ENCODE peak calls at places on chromosomes 3 and 15, in seven cellular contexts. J, T, Q, K, M, S and E are unnamed samples.

GRCh38 chr3:105118905-105119304 is 247.8 kb upstream of the ALCAM start:
- DNase-seq in S (peak), M (peak), Q (no peak), T (no peak), K (no peak), J (no peak), E (no peak)

GRCh38 chr15:82047493-82048446 is 2.0 kb upstream of the MEX3B start:
- DNase-seq in M (peak), J (no peak), K (no peak), S (no peak), Q (no peak), T (peak), E (no peak)

GRCh38 chr3:188827593-188827992 is 344.2 kb upstream of the TPRG1 start:
- DNase-seq in S (no peak), M (no peak), Q (no peak), J (no peak), T (no peak), K (no peak), E (no peak)

GRCh38 chr15:41971089-41971892 is 1.1 kb downstream of the EHD4 start:
- DNase-seq in K (peak), Q (peak), T (peak), M (peak), J (peak), S (peak), E (peak)

GRCh38 chr3:97257942-97258341 is 443.5 kb downstream of the EPHA6 start:
- DNase-seq in T (no peak), J (no peak), K (no peak), M (no peak), S (no peak), Q (peak), E (no peak)

GRCh38 chr3:42780892-42781700 is 8.0 kb upstream of the CCDC13 start:
- DNase-seq in Q (peak), J (no peak), S (peak), M (peak), T (no peak), K (peak), E (peak)

GRCh38 chr15:84836859-84837258 is 19.7 kb downstream of the ALPK3 start:
- DNase-seq in T (no peak), S (no peak), M (no peak), Q (no peak), J (no peak), K (no peak), E (no peak)

GRCh38 chr15:66879968-66880367 is 177.9 kb downstream of the SMAD6 start:
- DNase-seq in M (no peak), K (no peak), Q (no peak), T (no peak), J (no peak), S (no peak), E (no peak)

GRCh38 chr15:88257311-88257901 is 867 bp upstream of the NTRK3 start:
- DNase-seq in Q (peak), J (no peak), K (no peak), S (no peak), T (peak), M (no peak), E (no peak)

GRCh38 chr3:88301273-88302002 is 151.7 kb downstream of the C3orf38 start:
- DNase-seq in K (no peak), Q (peak), S (no peak), M (peak), J (no peak), T (no peak), E (no peak)

GRCh38 chr3:32413845-32414526 is 22.3 kb downstream of the CMTM7 start:
- DNase-seq in K (no peak), M (no peak), S (no peak), T (no peak), Q (no peak), J (no peak), E (no peak)

GRCh38 chr15:65790692-65791334 is 1.3 kb downstream of the DENND4A start:
- DNase-seq in Q (peak), T (no peak), K (no peak), M (peak), J (no peak), S (peak), E (peak)